ENCODE peak calls at places on chromosomes 7 and 10, in nine cellular contexts. U is body of pancreas, L is PC-3, Y is upper lobe of right lung, S is upper lobe of left lung, D is RWPE2, P is H9, V is AG04450, C is heart right ventricle. I is an unnamed sample.

GRCh38 chr7:4809091-4809591 is 33.7 kb downstream of the AP5Z1 start:
- DNase-seq in U (peak; percentile 11), L (no peak), Y (no peak), S (no peak), D (no peak), P (peak; percentile 24), V (no peak), C (peak; percentile 61), I (no peak)

GRCh38 chr10:79013406-79013805 is 55.4 kb upstream of the ZMIZ1 start:
- DNase-seq in U (no peak), L (no peak), Y (no peak), S (no peak), D (no peak), P (no peak), V (no peak), C (no peak), I (no peak)

GRCh38 chr7:127154958-127155357 is 97.8 kb downstream of the GRM8 start:
- DNase-seq in U (no peak), L (no peak), Y (no peak), S (no peak), D (no peak), P (no peak), V (no peak), C (no peak), I (no peak)

GRCh38 chr10:61164458-61165160 is 220.6 kb upstream of the RHOBTB1 start:
- DNase-seq in U (peak; percentile 63), L (peak; percentile 88), Y (peak; percentile 60), S (peak; percentile 58), D (no peak), P (no peak), V (no peak), C (peak; percentile 17), I (no peak)

GRCh38 chr10:78193189-78193588 is 159.5 kb downstream of the RPS24 start:
- DNase-seq in U (no peak), L (no peak), Y (no peak), S (no peak), D (no peak), P (no peak), V (no peak), C (no peak), I (no peak)

GRCh38 chr10:110492069-110492782 is 5.5 kb upstream of the DUSP5 start:
- DNase-seq in U (no peak), L (no peak), Y (no peak), S (no peak), D (no peak), P (no peak), V (no peak), C (no peak), I (no peak)

GRCh38 chr7:95960706-95961244 is 188.4 kb downstream of the DYNC1I1 start:
- DNase-seq in U (no peak), L (no peak), Y (no peak), S (no peak), D (no peak), P (no peak), V (no peak), C (no peak), I (no peak)

GRCh38 chr7:158351481-158351880 is 236.1 kb downstream of the PTPRN2 start:
- DNase-seq in U (no peak), L (no peak), Y (no peak), S (peak; percentile 15), D (no peak), P (peak; percentile 27), V (no peak), C (peak; percentile 0), I (peak; percentile 34)

GRCh38 chr7:34091330-34091917 is 186.1 kb downstream of the BMPER start:
- DNase-seq in U (peak; percentile 18), L (peak; percentile 63), Y (no peak), S (no peak), D (no peak), P (peak; percentile 37), V (peak; percentile 18), C (no peak), I (no peak)

GRCh38 chr7:105354383-105354782 is 34.3 kb downstream of the SRPK2 start:
- DNase-seq in U (no peak), L (peak; percentile 9), Y (no peak), S (no peak), D (no peak), P (no peak), V (no peak), C (no peak), I (no peak)

GRCh38 chr7:154855366-154855765 is 147.6 kb downstream of the PAXIP1 start:
- DNase-seq in U (no peak), L (no peak), Y (peak; percentile 35), S (no peak), D (no peak), P (no peak), V (no peak), C (no peak), I (no peak)

GRCh38 chr7:154854836-154855235 is 148.1 kb downstream of the PAXIP1 start:
- DNase-seq in U (no peak), L (no peak), Y (peak; percentile 36), S (no peak), D (no peak), P (no peak), V (no peak), C (no peak), I (no peak)

GRCh38 chr7:154857240-154857639 is 145.7 kb downstream of the PAXIP1 start:
- DNase-seq in U (no peak), L (no peak), Y (peak; percentile 29), S (no peak), D (no peak), P (no peak), V (no peak), C (no peak), I (no peak)

GRCh38 chr7:154857728-154858681 is 144.9 kb downstream of the PAXIP1 start:
- DNase-seq in U (no peak), L (no peak), Y (peak; percentile 52), S (no peak), D (no peak), P (peak; percentile 52), V (no peak), C (no peak), I (no peak)

GRCh38 chr7:154856737-154857136 is 146.2 kb downstream of the PAXIP1 start:
- DNase-seq in U (no peak), L (no peak), Y (no peak), S (no peak), D (no peak), P (no peak), V (no peak), C (no peak), I (no peak)
- TF ChIP-seq CTCF in U (no peak), L (no peak), Y (no peak), S (no peak), D (no peak), P (no peak), V (no peak), C (no peak), I (no peak)

GRCh38 chr7:1558181-1558811 is 2.3 kb upstream of the TMEM184A start:
- DNase-seq in U (peak; percentile 20), L (no peak), Y (no peak), S (no peak), D (peak; percentile 68), P (no peak), V (no peak), C (no peak), I (peak; percentile 68)
- TF ChIP-seq CTCF in U (no peak), L (peak; percentile 47), Y (no peak), S (peak; percentile 6), D (no peak), P (peak; percentile 53), V (peak; percentile 18), C (peak; percentile 41), I (peak; percentile 22)

DNA sequence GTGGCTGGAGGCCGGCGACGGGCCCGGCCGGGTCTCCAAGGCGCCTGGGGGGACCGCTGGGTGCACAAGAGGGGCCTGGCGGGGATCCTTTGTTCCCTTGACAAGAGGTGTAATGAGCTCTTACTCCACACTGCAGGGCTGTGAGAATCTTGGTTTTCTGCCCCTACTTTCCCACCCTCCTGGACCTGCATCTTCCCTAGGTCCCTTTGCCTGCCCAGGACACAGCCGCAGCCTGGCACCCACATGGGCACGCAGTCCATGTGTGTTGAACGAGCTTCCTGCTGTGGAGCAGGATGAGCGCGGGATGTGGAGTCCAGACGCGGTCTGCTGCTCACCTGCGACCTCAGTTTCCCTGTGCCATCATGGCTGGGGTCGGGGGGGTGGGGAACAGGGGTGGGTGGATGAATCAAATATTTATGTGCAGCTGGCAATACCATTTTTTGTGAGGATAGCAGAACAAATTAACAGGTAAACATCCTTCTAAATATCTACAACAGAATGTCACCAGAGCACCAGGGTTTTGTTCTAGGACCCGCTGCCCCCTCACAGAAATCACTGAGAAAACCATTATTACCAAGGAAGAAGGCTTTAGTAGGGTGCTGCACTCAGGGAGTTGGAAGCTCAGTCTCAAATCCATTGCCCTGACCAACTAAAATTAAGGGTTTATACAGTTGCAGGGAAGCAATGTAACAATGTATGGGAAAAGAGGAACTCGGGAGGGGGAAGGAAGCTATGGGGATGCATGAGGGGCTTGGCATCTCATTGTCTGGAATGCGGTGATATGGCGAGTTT is 474 bp upstream of the NSMCE4A start:
- DNase-seq in U (no peak), L (no peak), Y (no peak), S (no peak), D (no peak), P (peak; percentile 83), V (no peak), C (no peak), I (no peak)
- TF ChIP-seq CTCF in U (peak; percentile 63), L (no peak), Y (peak; percentile 72), S (no peak), D (peak; percentile 79), P (no peak), V (no peak), C (peak; percentile 82), I (peak; percentile 71)

DNA sequence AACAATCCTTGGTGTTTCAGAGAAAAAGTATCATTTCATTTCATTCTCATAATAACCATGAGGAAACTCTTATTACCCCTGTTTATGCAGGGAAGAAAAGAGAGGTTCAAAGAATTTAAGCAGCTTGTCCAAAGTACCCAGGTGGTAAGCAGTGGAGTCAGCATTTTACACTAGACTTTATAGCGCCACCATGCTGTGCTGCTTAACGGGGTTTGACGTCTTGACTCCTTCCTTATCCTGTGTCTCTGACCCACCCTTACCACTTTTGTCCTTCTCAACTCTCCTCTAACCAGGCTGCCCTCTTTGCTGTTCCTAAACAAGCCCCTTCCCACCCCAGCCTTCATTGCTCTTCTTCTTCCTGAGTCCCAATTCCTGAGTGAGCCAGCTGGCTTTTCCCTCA is 117.0 kb upstream of the AHR start:
- DNase-seq in U (no peak), L (no peak), Y (no peak), S (no peak), D (no peak), P (no peak), V (no peak), C (no peak), I (no peak)
- TF ChIP-seq CTCF in U (no peak), L (no peak), Y (no peak), S (no peak), D (no peak), P (peak; percentile 28), V (no peak), C (no peak), I (no peak)

DNA sequence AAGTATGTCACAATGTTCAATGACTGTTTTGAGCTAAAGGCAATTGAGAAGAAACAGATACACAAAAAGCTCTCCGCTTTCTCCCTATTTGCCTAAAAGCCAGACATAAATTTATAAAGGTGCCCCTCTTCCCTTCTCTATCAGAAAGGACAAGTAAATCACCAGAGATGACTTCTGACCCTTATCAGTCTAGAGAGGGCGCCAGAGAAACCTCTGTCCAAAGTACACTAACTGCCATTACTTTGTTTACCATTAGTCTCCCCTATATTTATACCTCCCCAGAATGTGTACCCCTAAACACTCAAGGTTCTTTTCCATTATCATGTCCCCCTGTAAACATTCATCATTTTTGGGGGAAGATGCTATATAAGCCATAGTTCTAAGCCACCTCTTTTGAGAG is 49.3 kb downstream of the TPK1 start:
- DNase-seq in U (no peak), L (no peak), Y (no peak), S (no peak), D (no peak), P (no peak), V (no peak), C (no peak), I (no peak)
- TF ChIP-seq CTCF in U (no peak), L (peak; percentile 37), Y (no peak), S (no peak), D (no peak), P (peak; percentile 57), V (no peak), C (peak; percentile 39), I (no peak)

I was measured in type B pancreatic cell.